ENCODE peak calls at places on chromosomes 5 and 9, in five cellular contexts. K, W, T, D and M are unnamed samples.
A peak's percentile ranks its signal among the peaks of the same experiment; 100 is the strongest.

GRCh38 chr5:133425183-133425582 is 187.2 kb downstream of the FSTL4 start:
- DNase-seq in K (peak; percentile 88), W (peak; percentile 6), T (no peak), D (no peak), M (no peak)

GRCh38 chr9:75197521-75197920 is 109.2 kb downstream of the OSTF1 start:
- DNase-seq in K (no peak), W (peak; percentile 32), T (no peak), D (peak; percentile 30), M (no peak)

GRCh38 chr9:12826924-12827655 is 52.3 kb downstream of the LURAP1L start:
- DNase-seq in K (no peak), W (no peak), T (no peak), D (no peak), M (no peak)

GRCh38 chr9:12697719-12698118 is 4.5 kb downstream of the TYRP1 start:
- DNase-seq in K (no peak), W (no peak), T (no peak), D (peak; percentile 34), M (no peak)

GRCh38 chr5:101783241-101784095 is 512.6 kb downstream of the SLCO4C1 start:
- DNase-seq in K (peak; percentile 41), W (no peak), T (no peak), D (no peak), M (no peak)

GRCh38 chr9:136685792-136686533 is 1.3 kb downstream of the AGPAT2 start:
- DNase-seq in K (no peak), W (no peak), T (no peak), D (peak; percentile 20), M (peak; percentile 63)

GRCh38 chr9:2557693-2558092 is 63.9 kb upstream of the VLDLR start:
- DNase-seq in K (no peak), W (no peak), T (no peak), D (no peak), M (no peak)

GRCh38 chr5:33715646-33716045 is 176.1 kb downstream of the ADAMTS12 start:
- DNase-seq in K (no peak), W (no peak), T (no peak), D (no peak), M (no peak)

GRCh38 chr5:87829214-87829551 is 416.5 kb upstream of the CCNH start:
- DNase-seq in K (no peak), W (no peak), T (no peak), D (peak; percentile 15), M (no peak)

GRCh38 chr9:113484258-113484730 is 20.8 kb downstream of the RGS3 start:
- DNase-seq in K (no peak), W (no peak), T (no peak), D (no peak), M (no peak)

GRCh38 chr9:106689089-106689488 is 173.9 kb upstream of the ZNF462 start:
- DNase-seq in K (no peak), W (no peak), T (no peak), D (peak; percentile 17), M (no peak)